ENCODE peak calls at places on chromosomes 12 and 14, in nine cellular contexts. I, E, R, A, X, V, F, D and N are unnamed samples.

GRCh38 chr12:49565956-49566265 is 2.0 kb downstream of the MCRS1 start:
- DNase-seq in I (no peak), E (peak), R (no peak), A (no peak), X (no peak), V (no peak), F (no peak), D (no peak), N (no peak)

GRCh38 chr12:69513297-69513696 is 43.1 kb downstream of the FRS2 start:
- DNase-seq in I (no peak), E (no peak), R (no peak), A (no peak), X (no peak), V (no peak), F (no peak), D (no peak), N (no peak)

GRCh38 chr12:109179927-109180326 is 63.5 kb downstream of the ACACB start:
- DNase-seq in I (no peak), E (peak), R (no peak), A (no peak), X (no peak), V (no peak), F (no peak), D (no peak), N (no peak)

GRCh38 chr12:6768385-6769002 is 2.3 kb downstream of the PTMS start:
- DNase-seq in I (no peak), E (no peak), R (no peak), A (no peak), X (no peak), V (no peak), F (no peak), D (no peak), N (no peak)

GRCh38 chr12:1544991-1545700 is 49.2 kb downstream of the FBXL14 start:
- DNase-seq in I (no peak), E (no peak), R (no peak), A (peak), X (peak), V (no peak), F (peak), D (no peak), N (no peak)

GRCh38 chr14:32941668-32942065 is 3.0 kb downstream of the NPAS3 start:
- DNase-seq in I (no peak), E (no peak), R (no peak), A (no peak), X (no peak), V (no peak), F (no peak), D (no peak), N (no peak)

GRCh38 chr14:56962431-56962830 is 152.2 kb upstream of the OTX2 start:
- DNase-seq in I (no peak), E (no peak), R (no peak), A (no peak), X (no peak), V (no peak), F (no peak), D (no peak), N (no peak)

GRCh38 chr14:91170504-91171121 is 56.7 kb downstream of the DGLUCY start:
- DNase-seq in I (no peak), E (no peak), R (no peak), A (no peak), X (peak), V (no peak), F (no peak), D (no peak), N (no peak)

GRCh38 chr14:22861651-22862050 is 9.9 kb upstream of the LRP10 start:
- DNase-seq in I (no peak), E (no peak), R (no peak), A (no peak), X (no peak), V (no peak), F (no peak), D (no peak), N (no peak)

GRCh38 chr12:117069926-117070900 is 29.0 kb downstream of the TESC start:
- DNase-seq in I (no peak), E (peak), R (no peak), A (no peak), X (no peak), V (no peak), F (no peak), D (peak), N (no peak)

GRCh38 chr12:66269757-66270383 is 32.4 kb upstream of the HELB start:
- DNase-seq in I (peak), E (no peak), R (peak), A (peak), X (no peak), V (peak), F (peak), D (no peak), N (no peak)

GRCh38 chr14:46580941-46581671 is 70.5 kb downstream of the RPL10L start:
- DNase-seq in I (peak), E (no peak), R (peak), A (peak), X (no peak), V (no peak), F (peak), D (peak), N (no peak)

GRCh38 chr14:20415723-20416622 is 2.7 kb upstream of the TEP1 start:
- DNase-seq in I (peak), E (no peak), R (peak), A (peak), X (no peak), V (no peak), F (peak), D (peak), N (no peak)

GRCh38 chr14:61609143-61609851 is 86.0 kb upstream of the HIF1A start:
- DNase-seq in I (no peak), E (no peak), R (peak), A (peak), X (no peak), V (no peak), F (peak), D (no peak), N (no peak)

GRCh38 chr12:114671664-114672476 is 12.1 kb downstream of the TBX3 start:
- DNase-seq in I (no peak), E (no peak), R (peak), A (no peak), X (no peak), V (no peak), F (no peak), D (no peak), N (no peak)

GRCh38 chr12:64085154-64085553 is 136.9 kb downstream of the KICS2 start:
- DNase-seq in I (no peak), E (no peak), R (no peak), A (no peak), X (no peak), V (no peak), F (no peak), D (no peak), N (no peak)
- H3K4me3 ChIP-seq in I (no peak), E (no peak), R (no peak), A (no peak), X (no peak), V (no peak), F (no peak), D (no peak), N (no peak)

GRCh38 chr12:3884671-3885070 is 11.5 kb upstream of the PARP11 start:
- DNase-seq in I (no peak), E (no peak), R (no peak), A (no peak), X (no peak), V (no peak), F (no peak), D (no peak), N (no peak)
- H3K4me3 ChIP-seq in I (no peak), E (no peak), R (no peak), A (no peak), X (no peak), V (no peak), F (no peak), D (no peak), N (no peak)

GRCh38 chr12:123149088-123149827 is 1.6 kb downstream of the PITPNM2 start:
- DNase-seq in I (no peak), E (peak), R (no peak), A (no peak), X (no peak), V (no peak), F (peak), D (no peak), N (no peak)
- H3K4me3 ChIP-seq in I (no peak), E (no peak), R (peak), A (no peak), X (peak), V (no peak), F (peak), D (peak), N (peak)

GRCh38 chr12:31589582-31589895 is 1.4 kb downstream of the DENND5B start:
- DNase-seq in I (peak), E (no peak), R (no peak), A (no peak), X (no peak), V (no peak), F (no peak), D (no peak), N (no peak)

GRCh38 chr12:31586703-31587102 is 4.2 kb downstream of the DENND5B start:
- DNase-seq in I (no peak), E (no peak), R (no peak), A (no peak), X (no peak), V (no peak), F (no peak), D (no peak), N (no peak)

GRCh38 chr12:31590730-31591307 is at the start of gene DENND5B:
- DNase-seq in I (peak), E (peak), R (peak), A (peak), X (peak), V (no peak), F (peak), D (peak), N (peak)

GRCh38 chr12:31589896-31590729 is 823 bp downstream of the DENND5B start:
- DNase-seq in I (peak), E (peak), R (peak), A (peak), X (peak), V (no peak), F (peak), D (peak), N (peak)

DNA sequence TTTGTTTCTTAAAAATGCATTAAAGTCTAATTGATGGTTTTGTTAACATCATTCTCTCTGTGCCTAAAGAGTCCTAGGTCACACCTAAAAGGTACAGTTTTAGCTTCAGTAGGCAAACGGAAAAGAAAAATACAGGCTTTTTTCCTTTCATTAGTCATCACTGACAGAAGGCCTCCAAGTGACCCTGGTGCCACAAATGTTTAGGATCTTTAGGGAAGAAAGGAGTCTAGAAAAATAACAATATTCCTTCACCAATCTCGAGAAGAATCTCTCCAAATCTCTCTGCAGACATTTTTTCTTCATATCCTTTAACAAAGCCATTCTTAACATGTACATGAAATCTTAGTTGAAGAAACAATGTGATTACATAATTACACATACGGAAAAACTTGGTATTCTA is 2.0 kb downstream of the DENND5B start:
- DNase-seq in I (no peak), E (no peak), R (no peak), A (peak), X (no peak), V (no peak), F (peak), D (no peak), N (no peak)
- H3K4me3 ChIP-seq in I (peak), E (peak), R (peak), A (peak), X (peak), V (no peak), F (peak), D (peak), N (peak)

DNA sequence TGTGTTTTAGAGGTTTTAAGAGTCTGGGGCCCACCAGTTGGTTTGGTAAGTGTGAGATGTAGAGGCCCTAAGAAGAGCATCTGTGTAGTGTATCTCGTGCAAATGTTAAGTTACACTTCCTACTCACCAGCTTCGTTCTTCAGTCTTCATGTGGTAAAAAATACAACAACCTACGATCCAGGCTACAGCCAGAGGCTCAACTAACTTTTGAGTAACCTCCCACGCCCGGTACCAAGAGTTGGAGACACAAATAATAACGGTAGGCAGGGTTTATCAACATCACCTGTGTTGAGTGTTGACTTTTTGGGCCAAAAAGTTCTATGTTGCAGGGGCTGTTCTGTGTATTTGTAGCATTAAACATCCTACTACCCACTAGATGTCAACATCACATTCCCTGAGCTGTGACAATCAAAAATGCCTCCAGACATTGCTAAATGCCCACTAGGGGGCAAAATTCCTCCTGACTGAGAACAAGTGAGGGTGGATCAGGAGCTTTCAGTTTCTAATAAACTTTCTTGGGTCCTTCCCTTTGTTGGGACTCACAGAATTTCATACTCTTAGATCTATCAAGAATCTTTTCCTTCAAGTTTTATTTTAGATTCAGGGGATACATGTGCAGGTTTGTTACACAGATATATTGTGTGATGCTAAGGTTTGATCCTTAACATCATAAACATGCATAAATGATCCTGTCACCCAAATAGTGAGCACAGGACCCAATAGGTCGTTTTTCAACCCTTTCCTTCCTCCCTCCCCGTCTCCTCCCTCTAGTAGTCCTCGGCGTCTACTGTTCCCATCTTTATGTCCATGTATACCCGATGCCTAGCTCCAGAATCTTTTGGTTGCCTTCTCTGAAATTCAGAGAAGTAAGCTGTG is 94.7 kb downstream of the SLC2A13 start:
- DNase-seq in I (peak), E (no peak), R (peak), A (peak), X (no peak), V (peak), F (peak), D (peak), N (no peak)
- H3K4me3 ChIP-seq in I (no peak), E (no peak), R (no peak), A (no peak), X (peak), V (no peak), F (no peak), D (no peak), N (peak)